ENCODE peak calls at places on chromosomes 1 and 21, in seven cellular contexts. J is ovary, F is body of pancreas, Z is breast epithelium, A is K562, M is tibial nerve, D is HCT116. R is an unnamed sample. For H3K4me1, the result is how much of the 10 kb centered on the place peaks cover.

GRCh38 chr1:161190962-161191521 is 7.8 kb downstream of the ADAMTS4 start:
- DNase-seq in Z (no peak), D (no peak), F (no peak), J (no peak), A (no peak), M (no peak), R (no peak)

GRCh38 chr1:53527368-53527767 is 68.2 kb downstream of the DMRTB1 start:
- DNase-seq in A (no peak), J (no peak), D (no peak), F (no peak), M (no peak), Z (no peak), R (no peak)

GRCh38 chr1:90190523-90190922 is 195.6 kb downstream of the ZNF326 start:
- DNase-seq in F (no peak), Z (no peak), D (no peak), J (no peak), M (no peak), A (no peak), R (no peak)

GRCh38 chr1:113990966-113991365 is 11.7 kb downstream of the OLFML3 start:
- DNase-seq in Z (no peak), F (no peak), J (no peak), A (no peak), M (no peak), D (no peak), R (no peak)

GRCh38 chr1:193754732-193755427 is 568.5 kb upstream of the B3GALT2 start:
- DNase-seq in F (no peak), A (peak), J (no peak), Z (no peak), D (peak), M (no peak), R (no peak)

GRCh38 chr1:27574871-27575831 is 28.8 kb downstream of the AHDC1 start:
- DNase-seq in D (no peak), Z (no peak), A (peak), M (no peak), J (peak), F (peak), R (peak)

GRCh38 chr1:19910650-19911049 is 12.8 kb downstream of the PLA2G2E start:
- DNase-seq in J (no peak), D (no peak), M (no peak), A (no peak), F (no peak), Z (no peak), R (no peak)

GRCh38 chr1:32865639-32866038 is 5.1 kb downstream of the FNDC5 start:
- DNase-seq in M (no peak), J (no peak), F (no peak), Z (no peak), A (no peak), D (no peak), R (no peak)

GRCh38 chr1:21217812-21218596 is 41.3 kb upstream of the EIF4G3 start:
- DNase-seq in A (peak), M (peak), Z (no peak), J (no peak), F (peak), D (no peak), R (no peak)

GRCh38 chr1:154579382-154579781 is 11.8 kb downstream of the CHRNB2 start:
- DNase-seq in A (no peak), M (no peak), Z (no peak), J (no peak), F (no peak), D (no peak), R (no peak)

GRCh38 chr21:21612446-21612845 is 614.2 kb downstream of the NCAM2 start:
- DNase-seq in M (no peak), J (no peak), Z (no peak), F (no peak), D (no peak), A (no peak), R (no peak)

GRCh38 chr1:63327417-63328139 is 5.2 kb downstream of the FOXD3 start:
- DNase-seq in D (peak), A (peak), M (peak), F (peak), Z (no peak), J (no peak), R (no peak)

GRCh38 chr1:63868220-63868897 is 94.5 kb downstream of the ROR1 start:
- DNase-seq in Z (no peak), D (peak), J (no peak), F (no peak), M (no peak), A (no peak), R (peak)

GRCh38 chr1:76203132-76203531 is 128.6 kb downstream of the ST6GALNAC3 start:
- DNase-seq in F (no peak), J (no peak), A (no peak), D (no peak), Z (no peak), M (no peak), R (no peak)

GRCh38 chr1:159937014-159937750 is 8.2 kb downstream of the IGSF9 start:
- DNase-seq in Z (no peak), M (no peak), D (no peak), J (no peak), F (no peak), A (no peak), R (no peak)

GRCh38 chr1:43994794-43995790 is 3.7 kb downstream of the CCDC24 start:
- DNase-seq in D (no peak), M (no peak), A (peak), J (no peak), F (no peak), Z (no peak), R (no peak)

GRCh38 chr1:9835758-9836631 is 12.2 kb upstream of the CLSTN1 start:
- DNase-seq in J (peak), A (no peak), F (no peak), M (no peak), Z (no peak), D (no peak), R (peak)

GRCh38 chr21:42091899-42092508 is 20.9 kb downstream of the UMODL1 start:
- DNase-seq in A (no peak), M (no peak), J (no peak), Z (no peak), D (no peak), F (no peak), R (no peak)

GRCh38 chr1:222369991-222370910 is 177.7 kb downstream of the HHIPL2 start:
- DNase-seq in M (no peak), D (no peak), F (no peak), Z (no peak), J (no peak), A (no peak), R (no peak)

GRCh38 chr1:110880708-110881374 is 7.9 kb downstream of the CD53 start:
- DNase-seq in D (no peak), A (peak), Z (no peak), J (no peak), F (no peak), M (no peak), R (no peak)

GRCh38 chr1:91245437-91245836 is 159.2 kb downstream of the HFM1 start:
- DNase-seq in F (no peak), J (no peak), D (no peak), A (no peak), M (no peak), Z (no peak), R (no peak)

GRCh38 chr1:18895317-18895716 is 7.0 kb downstream of the ALDH4A1 start:
- DNase-seq in J (no peak), D (no peak), A (peak), M (no peak), F (no peak), Z (no peak), R (no peak)

GRCh38 chr1:14599173-14599754 is 779 bp downstream of the KAZN start:
- DNase-seq in F (no peak), J (no peak), A (peak), M (no peak), Z (no peak), D (no peak), R (no peak)

GRCh38 chr1:14267991-14268390 is 330.5 kb upstream of the KAZN start:
- DNase-seq in D (no peak), A (no peak), Z (no peak), M (no peak), J (no peak), F (no peak), R (no peak)

GRCh38 chr21:35349378-35350080 is 300.4 kb upstream of the RUNX1 start:
- DNase-seq in D (no peak), M (no peak), A (no peak), F (no peak), Z (no peak), J (no peak), R (no peak)

GRCh38 chr1:8283058-8283884 is 34.6 kb upstream of the SLC45A1 start:
- DNase-seq in F (no peak), A (no peak), D (no peak), M (no peak), Z (no peak), J (no peak), R (no peak)

GRCh38 chr1:204102719-204103118 is 29.8 kb downstream of the SOX13 start:
- DNase-seq in A (no peak), M (no peak), F (no peak), D (peak), J (no peak), Z (no peak), R (no peak)

GRCh38 chr1:212485895-212486590 is 53.3 kb downstream of the NENF start:
- DNase-seq in A (peak), D (peak), F (peak), J (no peak), M (peak), Z (peak), R (no peak)

GRCh38 chr21:27683292-27683691 is 716.4 kb upstream of the ADAMTS5 start:
- DNase-seq in J (no peak), D (no peak), Z (no peak), F (no peak), A (no peak), M (no peak), R (no peak)

GRCh38 chr1:110050602-110051261 is 16.3 kb downstream of the STRIP1 start:
- DNase-seq in A (no peak), M (no peak), Z (no peak), D (no peak), J (no peak), F (no peak), R (no peak)

GRCh38 chr1:197660389-197660788 is 114.9 kb downstream of the DENND1B start:
- DNase-seq in M (no peak), F (no peak), D (no peak), J (no peak), A (no peak), Z (no peak), R (no peak)

GRCh38 chr1:202710070-202711025 is at the start of gene SYT2:
- DNase-seq in M (no peak), Z (no peak), D (no peak), J (peak), A (peak), F (peak), R (peak)

GRCh38 chr1:34924759-34925555 is 4.5 kb downstream of the DLGAP3 start:
- DNase-seq in M (peak), J (peak), Z (peak), D (no peak), F (peak), A (peak), R (peak)

GRCh38 chr1:192805832-192806323 is 3.0 kb upstream of the RGS2 start:
- DNase-seq in F (no peak), D (peak), Z (no peak), A (peak), J (no peak), M (peak), R (no peak)

GRCh38 chr1:145912128-145912641 is 2.3 kb upstream of the ITGA10 start:
- DNase-seq in D (no peak), J (no peak), A (no peak), Z (no peak), M (no peak), F (no peak), R (no peak)

GRCh38 chr1:145906954-145907755 is 2.7 kb downstream of the ITGA10 start:
- DNase-seq in A (no peak), J (no peak), M (no peak), F (no peak), Z (no peak), D (no peak), R (no peak)

DNA sequence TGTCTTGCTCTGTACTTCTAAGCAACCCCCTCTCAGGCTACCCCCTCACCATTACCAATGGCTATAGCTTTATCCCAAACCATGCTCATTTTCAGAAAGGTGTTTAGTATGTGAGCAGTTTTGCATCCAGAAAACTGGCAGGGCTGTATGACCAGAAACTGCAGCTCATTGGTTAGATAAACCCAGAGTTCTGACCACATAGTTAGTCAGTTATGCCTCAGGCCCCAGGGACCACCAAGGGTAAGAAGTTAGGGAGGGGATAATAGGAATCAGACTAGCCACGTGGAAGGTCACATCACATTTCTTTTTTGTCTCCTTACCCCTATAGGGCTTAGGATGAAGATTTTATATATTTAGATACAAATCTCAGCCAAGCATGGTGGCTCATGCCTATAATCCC is 1.2 kb downstream of the ITGA10 start:
- DNase-seq in Z (no peak), J (no peak), M (no peak), A (no peak), D (no peak), F (no peak), R (no peak)
- H3K27ac ChIP-seq in Z (no peak), J (no peak), M (no peak), A (no peak), D (no peak), F (no peak), R (no peak)

GRCh38 chr1:225940385-225941151 is 452 bp downstream of the LEFTY2 start:
- DNase-seq in M (no peak), D (no peak), J (peak), A (no peak), Z (no peak), F (no peak), R (peak)

GRCh38 chr1:225941949-225942222 is 866 bp upstream of the LEFTY2 start:
- DNase-seq in J (no peak), F (no peak), Z (no peak), A (no peak), D (no peak), M (no peak), R (no peak)

GRCh38 chr1:225942574-225942973 is 1.6 kb upstream of the LEFTY2 start:
- DNase-seq in M (no peak), D (no peak), J (no peak), A (no peak), Z (no peak), F (no peak), R (no peak)

GRCh38 chr1:225943582-225943981 is 2.6 kb upstream of the LEFTY2 start:
- DNase-seq in D (no peak), F (no peak), M (no peak), A (no peak), Z (no peak), J (no peak), R (no peak)

DNA sequence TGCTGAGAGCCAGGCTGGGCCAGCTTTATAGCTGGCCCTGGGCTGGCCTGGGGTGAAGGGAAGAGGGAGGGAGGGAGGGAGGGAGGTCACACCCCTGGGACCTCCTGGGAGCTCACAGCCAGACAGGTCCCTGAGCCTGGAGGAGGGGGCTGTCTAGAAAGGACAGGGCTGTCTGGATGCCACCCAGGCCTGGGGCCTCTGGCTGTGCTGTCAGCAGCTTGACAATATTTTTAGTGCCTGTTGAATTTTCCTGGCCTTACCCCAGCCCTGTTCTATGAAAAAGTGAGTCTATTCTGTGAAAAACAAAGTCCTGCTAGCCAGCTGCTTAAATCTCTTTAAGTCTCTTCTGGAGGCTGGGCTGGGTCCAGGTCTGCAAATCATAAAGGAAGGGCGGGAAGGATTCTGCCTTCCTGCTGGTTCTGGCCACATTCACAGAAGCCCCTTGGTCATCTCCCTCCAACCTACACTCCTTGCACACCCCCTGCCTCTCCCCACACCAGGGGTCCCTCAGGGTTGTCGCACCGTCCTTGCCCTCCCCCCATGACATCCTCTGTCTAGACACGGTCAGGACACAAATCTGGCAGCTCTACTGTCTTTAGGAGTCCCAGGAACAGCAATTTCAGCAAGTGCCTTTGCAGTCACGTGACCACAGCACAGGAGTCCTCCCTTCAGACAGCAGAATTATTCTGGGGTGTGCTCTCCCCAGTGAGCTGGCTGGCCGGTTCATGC is at the start of gene LEFTY2:
- DNase-seq in Z (no peak), J (no peak), D (no peak), M (no peak), A (no peak), F (no peak), R (peak)
- H3K4me1 ChIP-seq in Z (under half), J (under half), D (under half), M (under half), A (under half), F (under half), R (under half)

DNA sequence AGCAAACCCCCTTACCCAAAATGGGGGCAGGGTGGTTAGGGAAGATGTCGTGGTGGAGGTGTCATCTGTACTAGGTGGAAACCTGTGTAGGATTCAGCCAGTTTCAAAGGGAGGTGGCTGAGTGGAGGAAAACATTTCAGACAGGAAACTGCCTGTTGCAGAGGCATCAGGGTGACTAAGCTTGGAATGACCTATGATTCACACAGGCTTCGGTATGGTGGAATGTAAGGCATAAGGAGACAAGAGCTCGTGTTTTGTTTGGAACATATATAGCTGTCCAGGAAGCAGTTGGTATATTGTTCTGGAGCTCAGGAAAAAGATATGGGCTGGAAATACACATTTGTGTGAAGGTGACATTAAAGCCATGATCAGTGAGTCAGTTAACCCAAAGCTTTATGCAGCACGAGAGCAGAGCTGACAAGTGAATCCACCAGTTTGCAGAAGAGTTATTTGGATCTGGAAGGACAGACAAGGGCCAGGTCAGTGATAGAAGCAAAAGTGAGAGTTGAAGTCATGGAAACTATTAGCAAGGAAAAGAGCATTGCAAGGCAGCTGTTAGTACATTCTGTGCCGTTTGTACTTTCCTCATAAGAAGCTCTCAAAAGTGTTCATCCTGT is 12.2 kb downstream of the UTP25 start:
- DNase-seq in J (no peak), F (no peak), D (peak), M (no peak), A (no peak), Z (no peak), R (no peak)
- TF ChIP-seq POLR2A in J (no peak), F (no peak), D (no peak), M (no peak), A (no peak), Z (no peak), R (no peak)

GRCh38 chr1:201559679-201560162 is 20.8 kb downstream of the NAV1 start:
- DNase-seq in J (peak), M (peak), F (peak), D (peak), Z (peak), A (peak), R (peak)
- H3K27ac ChIP-seq in J (no peak), M (no peak), F (no peak), D (no peak), Z (no peak), A (no peak), R (no peak)

DNA sequence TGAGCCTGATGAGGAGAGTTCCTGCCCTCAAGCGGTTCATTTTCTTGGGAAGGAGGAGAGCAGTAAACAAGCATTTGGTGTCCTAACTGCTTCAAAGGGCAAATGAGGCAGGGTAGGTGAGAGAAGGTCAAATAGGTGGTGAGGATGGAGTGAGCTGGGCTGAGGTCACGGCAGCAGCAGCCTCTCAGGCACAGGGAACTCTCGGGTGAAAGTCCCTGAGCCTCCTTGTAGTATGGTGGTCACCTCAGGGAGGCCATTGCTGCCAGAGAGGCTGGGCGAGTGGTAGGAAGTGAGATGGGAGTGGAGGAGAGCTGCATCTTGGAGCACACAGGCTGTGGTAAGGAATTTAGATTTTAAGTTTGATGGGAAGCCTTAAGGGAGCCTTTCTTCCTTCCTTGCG is 4.0 kb downstream of the ADARB1 start:
- DNase-seq in A (no peak), J (no peak), F (no peak), Z (no peak), D (no peak), M (no peak), R (no peak)
- H3K4me1 ChIP-seq in A (under half), J (under half), F (under half), Z (under half), D (under half), M (under half), R (under half)

GRCh38 chr1:156705918-156706646 is 699 bp upstream of the CRABP2 start:
- DNase-seq in D (no peak), J (peak), A (peak), Z (peak), F (peak), M (peak), R (peak)
- TF ChIP-seq POLR2A in D (peak), J (peak), A (no peak), Z (no peak), F (no peak), M (no peak), R (no peak)